ENCODE peak calls at places on chromosomes 7 and 10, in four cellular contexts. A is WTC11, O is HepG2, B is K562. F is an unnamed sample.

GRCh38 chr7:91247497-91247896 is 16.7 kb upstream of the FZD1 start:
- DNase-seq in A (no peak), O (no peak), B (no peak), F (no peak)

GRCh38 chr10:47266602-47267001 is 33.4 kb upstream of the GDF10 start:
- DNase-seq in A (no peak), O (no peak), B (no peak), F (no peak)

GRCh38 chr10:67115972-67116371 is 190.1 kb downstream of the LRRTM3 start:
- DNase-seq in A (no peak), O (no peak), B (no peak), F (no peak)

GRCh38 chr7:128721376-128721775 is 17.8 kb upstream of the CALU start:
- DNase-seq in A (no peak), O (no peak), B (no peak), F (no peak)

GRCh38 chr7:69738396-69738889 is 140.2 kb downstream of the AUTS2 start:
- DNase-seq in A (no peak), O (no peak), B (no peak), F (peak)

GRCh38 chr7:151757274-151757673 is 119.6 kb downstream of the PRKAG2 start:
- DNase-seq in A (no peak), O (no peak), B (no peak), F (no peak)

GRCh38 chr7:45591101-45591906 is 17.1 kb downstream of the ADCY1 start:
- DNase-seq in A (no peak), O (no peak), B (no peak), F (no peak)

GRCh38 chr7:98213874-98214810 is 2.9 kb downstream of the BHLHA15 start:
- DNase-seq in A (peak), O (no peak), B (no peak), F (no peak)

GRCh38 chr10:51896849-51897248 is 197.5 kb upstream of the CSTF2T start:
- DNase-seq in A (no peak), O (no peak), B (no peak), F (no peak)

GRCh38 chr7:23341846-23342598 is 42.9 kb downstream of the MALSU1 start:
- DNase-seq in A (no peak), O (no peak), B (no peak), F (no peak)

GRCh38 chr10:86003201-86003621 is 363.4 kb downstream of the GRID1 start:
- DNase-seq in A (no peak), O (no peak), B (no peak), F (no peak)

GRCh38 chr10:75294031-75294437 is 58.3 kb upstream of the COMTD1 start:
- DNase-seq in A (no peak), O (no peak), B (no peak), F (no peak)

GRCh38 chr7:8885480-8885879 is 452.1 kb downstream of the NXPH1 start:
- DNase-seq in A (no peak), O (no peak), B (no peak), F (no peak)

GRCh38 chr10:659710-660141 is 29.7 kb downstream of the DIP2C start:
- DNase-seq in A (no peak), O (no peak), B (no peak), F (no peak)

GRCh38 chr10:662686-663465 is 26.6 kb downstream of the DIP2C start:
- DNase-seq in A (no peak), O (no peak), B (no peak), F (no peak)

GRCh38 chr10:660980-661890 is 28.2 kb downstream of the DIP2C start:
- DNase-seq in A (no peak), O (peak), B (no peak), F (no peak)

GRCh38 chr10:661891-662605 is 27.4 kb downstream of the DIP2C start:
- DNase-seq in A (no peak), O (no peak), B (no peak), F (no peak)

GRCh38 chr10:660413-660979 is 29.0 kb downstream of the DIP2C start:
- DNase-seq in A (no peak), O (no peak), B (no peak), F (no peak)
- TF ChIP-seq ELF4 in A (no peak), O (no peak), B (no peak), F (no peak)

DNA sequence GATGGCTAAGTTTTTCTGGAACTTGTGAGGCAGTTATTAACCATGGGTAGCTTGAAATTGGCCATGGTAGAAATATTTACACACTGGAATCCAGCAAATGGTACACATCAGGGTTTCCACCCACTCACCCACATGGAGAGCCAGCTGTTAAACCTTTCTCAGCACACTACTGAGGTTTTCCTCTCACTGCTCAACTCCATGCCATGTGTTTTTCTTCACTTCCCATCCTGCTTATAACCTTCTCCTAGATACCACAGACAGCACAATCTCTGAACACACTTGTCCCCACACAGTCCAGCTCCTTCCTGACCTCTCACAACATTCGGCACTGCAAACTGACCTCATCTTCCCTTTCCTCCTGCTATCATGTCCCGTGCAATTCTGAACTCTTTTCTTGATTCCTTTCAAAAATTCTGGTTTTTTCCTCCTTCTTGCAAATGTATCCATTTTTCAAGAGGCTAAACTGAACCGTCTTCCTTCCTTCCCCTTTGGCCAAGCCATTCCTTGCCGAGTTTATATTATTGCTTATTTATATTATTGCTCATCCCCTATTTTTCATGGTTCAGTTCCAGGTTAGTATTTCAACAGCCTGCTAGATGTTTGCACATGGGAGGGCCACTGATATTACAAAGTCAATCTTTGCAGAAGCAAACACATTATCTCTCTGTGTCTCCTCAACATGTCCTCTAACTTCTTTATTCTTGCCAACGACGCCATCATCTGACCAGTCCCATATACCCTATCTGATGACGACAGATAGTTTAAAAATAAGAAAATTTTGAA is 606.4 kb downstream of the SORCS1 start:
- DNase-seq in A (no peak), O (no peak), B (no peak), F (no peak)
- TF ChIP-seq ELF4 in A (no peak), O (no peak), B (no peak), F (no peak)

DNA sequence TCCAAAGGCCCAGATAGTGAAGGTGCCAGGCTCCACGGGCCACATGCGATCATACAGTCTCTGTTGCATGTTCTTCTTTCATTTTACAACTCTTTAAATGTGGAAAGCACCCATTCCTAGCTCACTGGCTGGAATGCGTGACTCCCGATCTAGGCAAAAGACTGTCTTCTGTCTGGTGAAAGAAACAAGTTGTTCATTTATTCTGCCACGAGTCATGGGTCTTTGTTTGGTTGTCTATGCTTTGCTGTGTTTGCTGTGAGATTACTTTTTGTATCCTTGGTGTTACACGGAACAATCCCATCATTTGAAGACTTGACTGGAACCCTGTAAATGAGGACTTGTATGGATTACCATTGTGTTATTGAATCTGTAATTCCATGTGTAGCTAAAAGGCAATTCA is 41.9 kb downstream of the NPVF start:
- DNase-seq in A (no peak), O (no peak), B (no peak), F (no peak)
- TF ChIP-seq ELF4 in A (no peak), O (no peak), B (no peak), F (no peak)

GRCh38 chr10:95485445-95485844 is 75.7 kb downstream of the SORBS1 start:
- DNase-seq in A (no peak), O (peak), B (peak), F (no peak)

GRCh38 chr10:95480901-95481491 is 80.2 kb downstream of the SORBS1 start:
- DNase-seq in A (peak), O (peak), B (no peak), F (no peak)

GRCh38 chr10:95482501-95483248 is 78.5 kb downstream of the SORBS1 start:
- DNase-seq in A (no peak), O (no peak), B (no peak), F (no peak)

GRCh38 chr10:95487994-95488393 is 73.2 kb downstream of the SORBS1 start:
- DNase-seq in A (no peak), O (no peak), B (no peak), F (no peak)

GRCh38 chr10:95485030-95485429 is 76.1 kb downstream of the SORBS1 start:
- DNase-seq in A (no peak), O (no peak), B (no peak), F (no peak)
- TF ChIP-seq ELF4 in A (no peak), O (no peak), B (no peak), F (no peak)

GRCh38 chr10:79331709-79332108 is 15.6 kb upstream of the PPIF start:
- DNase-seq in A (no peak), O (no peak), B (no peak), F (no peak)
- TF ChIP-seq ELF4 in A (no peak), O (no peak), B (no peak), F (no peak)

GRCh38 chr10:62690703-62691102 is 113.8 kb upstream of the ADO start:
- DNase-seq in A (peak), O (no peak), B (peak), F (peak)

GRCh38 chr10:62688971-62689700 is 115.4 kb upstream of the ADO start:
- DNase-seq in A (no peak), O (no peak), B (no peak), F (no peak)

GRCh38 chr10:62684911-62685310 is 119.6 kb upstream of the ADO start:
- DNase-seq in A (no peak), O (no peak), B (no peak), F (no peak)

GRCh38 chr10:62689712-62690111 is 114.8 kb upstream of the ADO start:
- DNase-seq in A (no peak), O (no peak), B (no peak), F (no peak)

DNA sequence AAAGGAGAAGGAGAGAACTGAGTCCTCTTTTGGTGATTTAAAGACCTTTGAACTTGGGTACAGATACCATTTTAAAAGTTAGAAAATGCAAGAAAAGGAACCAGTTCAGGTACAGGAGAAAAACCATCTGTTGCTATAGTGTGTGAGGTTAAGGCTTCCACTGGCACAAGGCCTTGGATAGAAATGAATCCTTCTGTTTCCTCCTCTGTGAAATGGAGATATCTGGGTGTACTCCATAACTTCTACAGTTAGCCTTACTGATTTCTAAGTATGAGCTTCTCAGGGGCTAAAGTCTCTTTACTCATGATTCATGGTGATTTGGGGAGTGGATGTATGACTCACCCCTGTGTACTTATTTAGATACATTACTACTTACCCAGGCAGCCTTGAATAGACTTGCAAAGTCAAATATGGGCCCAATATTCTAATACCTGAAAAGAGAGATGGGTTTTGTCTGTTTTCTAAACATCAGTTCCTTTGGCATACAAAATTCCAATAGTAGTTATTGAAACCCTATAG is 117.2 kb upstream of the ADO start:
- DNase-seq in A (no peak), O (no peak), B (no peak), F (no peak)
- TF ChIP-seq ELF4 in A (no peak), O (no peak), B (no peak), F (no peak)

GRCh38 chr7:13839063-13839462 is 150.4 kb downstream of the ETV1 start:
- DNase-seq in A (no peak), O (no peak), B (no peak), F (no peak)
- TF ChIP-seq ELF4 in A (no peak), O (no peak), B (no peak), F (no peak)

GRCh38 chr7:77830649-77831355 is 32.2 kb downstream of the PHTF2 start:
- DNase-seq in A (no peak), O (no peak), B (no peak), F (no peak)
- TF ChIP-seq ELF4 in A (no peak), O (no peak), B (no peak), F (no peak)

F was measured in HEK293T.